ENCODE peak calls at places on chromosomes 6 and 20, in six cellular contexts. Z is astrocyte of the spinal cord, U is IMR-90, H is MCF 10A, G is GM04504, W is endothelial cell. I is an unnamed sample.
A peak's percentile ranks its signal among the peaks of the same experiment; 100 is the strongest.

GRCh38 chr6:25177629-25178028 is 101.5 kb upstream of the CARMIL1 start:
- DNase-seq in Z (no peak), U (no peak), H (no peak), G (no peak), W (no peak), I (no peak)

GRCh38 chr20:39909447-39909846 is 779.6 kb downstream of the MAFB start:
- DNase-seq in Z (no peak), U (no peak), H (no peak), G (no peak), W (no peak), I (no peak)

GRCh38 chr20:42027746-42028268 is 409.6 kb upstream of the CHD6 start:
- DNase-seq in Z (no peak), U (no peak), H (no peak), G (no peak), W (no peak), I (no peak)

GRCh38 chr6:72132425-72132824 is 246.1 kb downstream of the RIMS1 start:
- DNase-seq in Z (no peak), U (no peak), H (no peak), G (no peak), W (no peak), I (no peak)

GRCh38 chr6:82612475-82612874 is 248.9 kb downstream of the TPBG start:
- DNase-seq in Z (peak; percentile 31), U (no peak), H (no peak), G (no peak), W (no peak), I (no peak)

GRCh38 chr6:125201961-125202729 is 48.6 kb downstream of the TPD52L1 start:
- DNase-seq in Z (peak; percentile 94), U (peak; percentile 94), H (peak; percentile 96), G (peak; percentile 47), W (no peak), I (no peak)

GRCh38 chr6:111996159-111996558 is 57.7 kb upstream of the CCN6 start:
- DNase-seq in Z (no peak), U (no peak), H (no peak), G (no peak), W (no peak), I (no peak)

GRCh38 chr6:105137388-105137787 is 42.4 kb downstream of the POPDC3 start:
- DNase-seq in Z (peak; percentile 18), U (no peak), H (no peak), G (no peak), W (no peak), I (no peak)

GRCh38 chr6:111846511-111847409 is 26.5 kb downstream of the FYN start:
- DNase-seq in Z (no peak), U (no peak), H (peak; percentile 23), G (no peak), W (no peak), I (peak; percentile 52)

GRCh38 chr20:61953037-61953788 is 112.5 kb downstream of the TAF4 start:
- DNase-seq in Z (no peak), U (no peak), H (no peak), G (no peak), W (peak; percentile 1), I (no peak)

GRCh38 chr6:3022765-3023662 is 23.3 kb downstream of the NQO2 start:
- DNase-seq in Z (no peak), U (no peak), H (no peak), G (no peak), W (no peak), I (peak; percentile 59)

GRCh38 chr6:27902335-27903314 is 9.6 kb downstream of the OR2B2 start:
- DNase-seq in Z (peak; percentile 84), U (peak; percentile 78), H (peak; percentile 89), G (peak; percentile 54), W (peak; percentile 86), I (peak; percentile 85)

GRCh38 chr6:154001494-154002285 is 37.4 kb upstream of the OPRM1 start:
- DNase-seq in Z (no peak), U (no peak), H (no peak), G (no peak), W (no peak), I (no peak)

GRCh38 chr6:145626857-145627256 is 108.5 kb downstream of the EPM2A start:
- DNase-seq in Z (no peak), U (peak; percentile 69), H (peak; percentile 1), G (no peak), W (no peak), I (no peak)

GRCh38 chr6:157941101-157941863 is 40.4 kb upstream of the SYNJ2 start:
- DNase-seq in Z (no peak), U (no peak), H (no peak), G (no peak), W (no peak), I (no peak)

GRCh38 chr20:62381202-62381797 is 5.6 kb upstream of the RPS21 start:
- DNase-seq in Z (no peak), U (peak; percentile 76), H (peak; percentile 45), G (no peak), W (no peak), I (no peak)

GRCh38 chr6:163180874-163181541 is 233.5 kb upstream of the QKI start:
- DNase-seq in Z (peak; percentile 68), U (no peak), H (peak; percentile 73), G (peak; percentile 6), W (peak; percentile 69), I (no peak)

GRCh38 chr6:16639689-16640480 is 121.4 kb downstream of the ATXN1 start:
- DNase-seq in Z (peak; percentile 81), U (peak; percentile 89), H (peak; percentile 65), G (peak; percentile 72), W (no peak), I (no peak)

GRCh38 chr6:25229671-25230321 is 49.4 kb upstream of the CARMIL1 start:
- DNase-seq in Z (peak; percentile 68), U (peak; percentile 59), H (no peak), G (peak; percentile 84), W (no peak), I (no peak)

GRCh38 chr6:56961151-56961550 is 6.2 kb downstream of the BEND6 start:
- DNase-seq in Z (no peak), U (no peak), H (peak; percentile 33), G (no peak), W (no peak), I (no peak)

GRCh38 chr6:4225207-4225872 is 90.0 kb upstream of the ECI2 start:
- DNase-seq in Z (peak; percentile 23), U (peak; percentile 64), H (no peak), G (no peak), W (no peak), I (no peak)

GRCh38 chr6:43838276-43839036 is 68.4 kb downstream of the VEGFA start:
- DNase-seq in Z (peak; percentile 65), U (peak; percentile 81), H (peak; percentile 34), G (peak; percentile 48), W (peak; percentile 23), I (peak; percentile 7)

GRCh38 chr6:125984311-125984710 is 2.0 kb upstream of the TRMT11 start:
- DNase-seq in Z (peak; percentile 62), U (peak; percentile 83), H (no peak), G (peak; percentile 30), W (no peak), I (no peak)

GRCh38 chr6:20632696-20633095 is 98.4 kb downstream of the CDKAL1 start:
- DNase-seq in Z (no peak), U (no peak), H (no peak), G (no peak), W (no peak), I (no peak)

GRCh38 chr6:27684264-27685211 is 211.6 kb upstream of the ZNF184 start:
- DNase-seq in Z (peak; percentile 82), U (peak; percentile 76), H (peak; percentile 82), G (no peak), W (peak; percentile 70), I (peak; percentile 67)

GRCh38 chr6:152173957-152174356 is 366.5 kb downstream of the ESR1 start:
- DNase-seq in Z (no peak), U (no peak), H (peak; percentile 4), G (no peak), W (no peak), I (no peak)

GRCh38 chr20:11711214-11711613 is 206.5 kb upstream of the BTBD3 start:
- DNase-seq in Z (no peak), U (no peak), H (no peak), G (no peak), W (no peak), I (no peak)

GRCh38 chr6:56962451-56962850 is 7.5 kb downstream of the BEND6 start:
- DNase-seq in Z (peak; percentile 56), U (no peak), H (no peak), G (no peak), W (no peak), I (no peak)

GRCh38 chr20:49742948-49743347 is 29.3 kb upstream of the B4GALT5 start:
- DNase-seq in Z (no peak), U (no peak), H (peak; percentile 13), G (no peak), W (no peak), I (no peak)

GRCh38 chr6:30144821-30145220 is 8.9 kb downstream of the TRIM40 start:
- DNase-seq in Z (no peak), U (no peak), H (no peak), G (no peak), W (no peak), I (no peak)

GRCh38 chr6:125931733-125932450 is 24.7 kb upstream of the HINT3 start:
- DNase-seq in Z (no peak), U (peak; percentile 81), H (no peak), G (no peak), W (no peak), I (no peak)

GRCh38 chr20:39849664-39850063 is 839.4 kb downstream of the MAFB start:
- DNase-seq in Z (peak; percentile 92), U (peak; percentile 94), H (peak; percentile 94), G (peak; percentile 96), W (no peak), I (no peak)

GRCh38 chr20:63139856-63140255 is 76.1 kb downstream of the YTHDF1 start:
- DNase-seq in Z (no peak), U (no peak), H (no peak), G (no peak), W (no peak), I (no peak)

GRCh38 chr20:61499859-61500258 is 247.8 kb downstream of the CDH4 start:
- DNase-seq in Z (peak; percentile 46), U (peak; percentile 7), H (peak; percentile 9), G (no peak), W (no peak), I (no peak)

GRCh38 chr20:17871181-17871580 is 97.4 kb downstream of the SNX5 start:
- DNase-seq in Z (no peak), U (peak; percentile 48), H (no peak), G (no peak), W (no peak), I (no peak)

GRCh38 chr20:56285496-56285895 is 37.0 kb downstream of the MC3R start:
- DNase-seq in Z (no peak), U (no peak), H (peak; percentile 84), G (no peak), W (no peak), I (no peak)

GRCh38 chr6:33073431-33073871 is at the start of gene HLA-DPA1:
- DNase-seq in Z (no peak), U (peak; percentile 11), H (peak; percentile 36), G (no peak), W (no peak), I (peak; percentile 43)

GRCh38 chr6:35898003-35898402 is 22.9 kb downstream of the SRPK1 start:
- DNase-seq in Z (no peak), U (no peak), H (no peak), G (no peak), W (no peak), I (no peak)

GRCh38 chr20:42530855-42531674 is 658.6 kb downstream of the PTPRT start:
- DNase-seq in Z (no peak), U (no peak), H (no peak), G (no peak), W (no peak), I (no peak)

GRCh38 chr6:53734473-53735299 is 60.1 kb upstream of the LRRC1 start:
- DNase-seq in Z (peak; percentile 80), U (peak; percentile 78), H (peak; percentile 92), G (peak; percentile 71), W (peak; percentile 38), I (peak; percentile 38)

I was measured in activated naive CD8-positive, alpha-beta T cell treated with anti-CD3 and anti-CD28 coated beads, Interleukin-2, amount 50 U/mL, for 24 hours.